ENCODE peak calls at places on chromosomes 13 and 19, in eight cellular contexts. O, I, H, S, P, X, Y and T are unnamed samples.

GRCh38 chr19:1015782-1016646 is 4.9 kb downstream of the TMEM259 start:
- DNase-seq in S (no peak), P (no peak), X (no peak), O (no peak), I (no peak), H (no peak), Y (no peak), T (peak)

GRCh38 chr19:53140351-53140750 is 7.6 kb upstream of the ZNF415 start:
- DNase-seq in S (no peak), H (no peak), O (no peak), Y (no peak), X (no peak), P (no peak), I (no peak), T (no peak)

GRCh38 chr19:39399684-39400465 is 6.8 kb upstream of the ZFP36 start:
- DNase-seq in P (no peak), I (no peak), Y (no peak), O (no peak), S (no peak), X (no peak), H (no peak), T (no peak)

GRCh38 chr13:103063376-103063775 is 2.8 kb downstream of the SLC10A2 start:
- DNase-seq in P (no peak), I (no peak), O (no peak), X (no peak), S (no peak), H (no peak), Y (no peak), T (no peak)

GRCh38 chr13:80274643-80275042 is 66.3 kb downstream of the SPRY2 start:
- DNase-seq in X (no peak), O (no peak), S (no peak), Y (no peak), I (no peak), H (no peak), P (no peak), T (no peak)

GRCh38 chr19:19657397-19657783 is 6.1 kb downstream of the ATP13A1 start:
- DNase-seq in I (no peak), O (peak), X (no peak), Y (no peak), S (no peak), P (no peak), H (no peak), T (no peak)

GRCh38 chr19:33089061-33089460 is 8.1 kb downstream of the GPATCH1 start:
- DNase-seq in H (no peak), O (no peak), X (no peak), P (no peak), Y (no peak), I (no peak), S (peak), T (no peak)

GRCh38 chr13:112619730-112620639 is 32.0 kb upstream of the TUBGCP3 start:
- DNase-seq in H (peak), X (peak), O (no peak), Y (no peak), I (no peak), P (no peak), S (no peak), T (no peak)

GRCh38 chr19:1490311-1491113 is at the start of gene PCSK4:
- DNase-seq in H (peak), I (peak), Y (peak), X (peak), O (peak), P (peak), S (peak), T (peak)

GRCh38 chr19:34502582-34503545 is 21.3 kb downstream of the WTIP start:
- DNase-seq in Y (no peak), I (no peak), X (no peak), S (no peak), P (no peak), H (no peak), O (no peak), T (no peak)

GRCh38 chr19:30781519-30781918 is 409.3 kb downstream of the ZNF536 start:
- DNase-seq in P (no peak), H (no peak), Y (no peak), I (no peak), X (peak), S (no peak), O (no peak), T (no peak)

GRCh38 chr19:4063369-4064072 is 3.2 kb downstream of the ZBTB7A start:
- DNase-seq in H (peak), P (no peak), I (no peak), Y (no peak), S (peak), O (no peak), X (no peak), T (peak)

GRCh38 chr13:41222259-41222852 is 28.0 kb upstream of the KBTBD7 start:
- DNase-seq in P (no peak), H (peak), S (peak), O (peak), X (no peak), Y (no peak), I (peak), T (peak)

GRCh38 chr19:48006762-48007161 is 12.3 kb downstream of the ELSPBP1 start:
- DNase-seq in S (no peak), Y (no peak), H (peak), O (no peak), P (no peak), I (no peak), X (no peak), T (no peak)

GRCh38 chr19:10855879-10856522 is 7.8 kb downstream of the C19orf38 start:
- DNase-seq in I (no peak), X (no peak), O (no peak), H (peak), P (no peak), S (peak), Y (no peak), T (no peak)

GRCh38 chr13:83386609-83387008 is 495.7 kb downstream of the SLITRK1 start:
- DNase-seq in X (no peak), O (no peak), P (no peak), H (no peak), Y (no peak), I (no peak), S (no peak), T (no peak)

GRCh38 chr19:34411216-34411615 is 7.0 kb downstream of the PDCD2L start:
- DNase-seq in P (no peak), O (no peak), X (no peak), Y (no peak), H (no peak), S (no peak), I (no peak), T (no peak)

GRCh38 chr19:535017-535835 is 3.7 kb downstream of the CDC34 start:
- DNase-seq in H (no peak), X (peak), Y (no peak), S (no peak), O (no peak), I (no peak), P (no peak), T (peak)

GRCh38 chr19:42386974-42387707 is 3.0 kb downstream of the CNFN start:
- DNase-seq in X (peak), I (peak), S (peak), Y (no peak), O (no peak), P (no peak), H (peak), T (peak)

GRCh38 chr13:39039033-39039432 is 777 bp downstream of the NHLRC3 start:
- DNase-seq in O (no peak), H (peak), I (no peak), Y (no peak), X (no peak), P (no peak), S (no peak), T (no peak)

GRCh38 chr19:52336976-52337375 is 933 bp downstream of the ZNF610 start:
- DNase-seq in H (no peak), X (no peak), I (no peak), Y (no peak), O (no peak), P (no peak), S (no peak), T (no peak)

GRCh38 chr13:80337706-80338105 is 3.2 kb downstream of the SPRY2 start:
- DNase-seq in S (peak), H (no peak), X (no peak), Y (no peak), O (no peak), I (no peak), P (no peak), T (no peak)

GRCh38 chr19:2479556-2480194 is 3.7 kb downstream of the GADD45B start:
- DNase-seq in X (no peak), H (peak), O (no peak), I (no peak), Y (peak), P (no peak), S (no peak), T (no peak)

GRCh38 chr19:54418030-54418929 is 3.0 kb downstream of the TTYH1 start:
- DNase-seq in X (no peak), Y (peak), O (no peak), I (no peak), S (no peak), H (no peak), P (no peak), T (no peak)

GRCh38 chr19:28218728-28219127 is 994.2 kb downstream of the UQCRFS1 start:
- DNase-seq in X (no peak), H (no peak), P (no peak), S (no peak), Y (no peak), O (no peak), I (no peak), T (no peak)

GRCh38 chr13:72004236-72004635 is 137.2 kb upstream of the DACH1 start:
- DNase-seq in P (no peak), O (no peak), I (no peak), S (no peak), H (no peak), Y (no peak), X (no peak), T (no peak)

GRCh38 chr19:29939628-29940027 is 2.4 kb upstream of the URI1 start:
- DNase-seq in S (no peak), X (no peak), P (no peak), I (no peak), O (no peak), Y (no peak), H (no peak), T (no peak)

GRCh38 chr19:45528744-45529453 is 21.6 kb downstream of the VASP start:
- DNase-seq in S (peak), P (no peak), Y (no peak), I (no peak), O (no peak), H (no peak), X (no peak), T (peak)

GRCh38 chr13:97214921-97215320 is 7.2 kb upstream of the MBNL2 start:
- DNase-seq in Y (no peak), I (no peak), S (no peak), O (no peak), X (no peak), P (no peak), H (no peak), T (no peak)

GRCh38 chr13:61247149-61247936 is 168.3 kb downstream of the PCDH20 start:
- DNase-seq in I (no peak), S (no peak), O (no peak), H (no peak), Y (peak), X (no peak), P (no peak), T (no peak)

GRCh38 chr19:3274245-3275067 is 50.0 kb downstream of the CELF5 start:
- DNase-seq in Y (no peak), O (no peak), I (no peak), H (no peak), P (no peak), S (no peak), X (no peak), T (no peak)

GRCh38 chr19:29813665-29814064 is 1.9 kb downstream of the CCNE1 start:
- DNase-seq in S (no peak), X (no peak), O (no peak), H (no peak), Y (peak), I (no peak), P (no peak), T (no peak)

GRCh38 chr19:19615086-19615485 is 3.4 kb downstream of the PBX4 start:
- DNase-seq in X (no peak), H (no peak), Y (no peak), I (no peak), S (no peak), P (no peak), O (no peak), T (no peak)

GRCh38 chr13:89315287-89315686 is 1644.1 kb downstream of the SLITRK5 start:
- DNase-seq in Y (no peak), H (no peak), P (no peak), X (no peak), I (no peak), O (no peak), S (no peak), T (no peak)

GRCh38 chr13:65188691-65189090 is 2041.4 kb downstream of the PCDH9 start:
- DNase-seq in P (no peak), I (no peak), S (no peak), Y (no peak), X (no peak), H (no peak), O (no peak), T (no peak)

GRCh38 chr19:57559404-57560025 is at the start of gene ZNF550:
- DNase-seq in P (peak), S (peak), O (peak), X (peak), I (peak), H (peak), Y (peak), T (peak)

GRCh38 chr19:10454267-10454666 is 33.9 kb downstream of the PDE4A start:
- DNase-seq in P (no peak), O (no peak), H (no peak), Y (no peak), S (no peak), I (no peak), X (no peak), T (no peak)

GRCh38 chr13:101640797-101641400 is 188.4 kb downstream of the ITGBL1 start:
- DNase-seq in S (no peak), P (peak), O (no peak), H (no peak), Y (no peak), I (no peak), X (no peak), T (no peak)

GRCh38 chr13:31207630-31208549 is 8.1 kb downstream of the B3GLCT start:
- DNase-seq in Y (no peak), H (no peak), P (no peak), I (no peak), O (peak), S (no peak), X (peak), T (no peak)

GRCh38 chr13:42549555-42549941 is 24.4 kb upstream of the TNFSF11 start:
- DNase-seq in H (no peak), Y (no peak), P (no peak), S (no peak), O (no peak), I (no peak), X (no peak), T (no peak)